ENCODE peak calls at places on chromosomes 12 and 14, in ten cellular contexts. B, V, U, F, X, M, Y, Q, P and R are unnamed samples.

GRCh38 chr14:105140581-105140980 is 28.0 kb downstream of the JAG2 start:
- DNase-seq in X (no peak), V (no peak), B (no peak), P (no peak), M (no peak), Y (no peak), Q (no peak), F (no peak), U (no peak), R (no peak)

GRCh38 chr12:131592972-131593371 is 117.9 kb upstream of the SFSWAP start:
- DNase-seq in Q (no peak), X (peak), F (peak), B (no peak), P (no peak), U (no peak), V (no peak), Y (no peak), M (no peak), R (no peak)

GRCh38 chr12:51862947-51863346 is 14.4 kb upstream of the FIGNL2 start:
- DNase-seq in B (no peak), X (no peak), Q (no peak), F (no peak), U (no peak), P (peak), Y (no peak), M (no peak), V (no peak), R (no peak)

GRCh38 chr14:72678360-72678759 is 215.5 kb downstream of the DPF3 start:
- DNase-seq in U (no peak), B (no peak), V (no peak), Q (no peak), M (peak), X (no peak), F (no peak), P (no peak), Y (no peak), R (no peak)

GRCh38 chr12:49288412-49288853 is 6.5 kb upstream of the PRPH start:
- DNase-seq in X (peak), P (peak), Y (peak), U (no peak), F (peak), B (peak), V (peak), Q (peak), M (peak), R (no peak)

GRCh38 chr14:56172571-56172971 is 54.4 kb downstream of the PELI2 start:
- DNase-seq in F (no peak), B (no peak), Q (no peak), U (no peak), X (peak), M (peak), Y (no peak), P (peak), V (no peak), R (no peak)

GRCh38 chr12:108495054-108495453 is 20.0 kb upstream of the FICD start:
- DNase-seq in P (no peak), B (no peak), M (peak), F (peak), X (peak), U (no peak), V (no peak), Q (no peak), Y (peak), R (no peak)

GRCh38 chr12:54000774-54001114 is 783 bp downstream of the HOXC9 start:
- DNase-seq in P (no peak), M (no peak), X (no peak), U (no peak), Y (no peak), F (no peak), Q (no peak), V (no peak), B (no peak), R (no peak)

GRCh38 chr14:26377150-26377549 is 220.7 kb downstream of the NOVA1 start:
- DNase-seq in B (no peak), U (no peak), F (no peak), P (no peak), V (no peak), Y (no peak), M (no peak), Q (no peak), X (no peak), R (no peak)

GRCh38 chr12:14071833-14072232 is 90.4 kb upstream of the GRIN2B start:
- DNase-seq in Y (no peak), P (no peak), B (no peak), M (no peak), X (no peak), U (no peak), F (no peak), V (no peak), Q (no peak), R (no peak)